ENCODE peak calls at places on chromosomes 1 and 21, in seven cellular contexts. A is NCI-H1694; Y is activated CD8-positive, alpha-beta T cell treated with anti-CD3 and anti-CD28 coated beads, Interleukin-2, amount 10 ng/mL, durations not matched to agents 7 days and 5 days; K is putamen; C is GM23338; T is SJSA1; U is activated CD4-positive, alpha-beta T cell treated with anti-CD3 and anti-CD28 coated beads for 4 hours. Z is an unnamed sample.

GRCh38 chr1:99507906-99508732 is 137.8 kb upstream of the PALMD start:
- DNase-seq in C (no peak), T (no peak), A (no peak), K (no peak), U (no peak), Y (no peak), Z (no peak)

GRCh38 chr1:5637171-5637570 is 355.1 kb downstream of the NPHP4 start:
- DNase-seq in A (peak; percentile 54), Y (peak; percentile 38), T (peak; percentile 16), K (no peak), C (no peak), U (peak; percentile 9), Z (no peak)

GRCh38 chr1:20302093-20302471 is 11.4 kb downstream of the VWA5B1 start:
- DNase-seq in T (peak; percentile 82), A (no peak), Y (no peak), K (no peak), C (no peak), U (no peak), Z (no peak)

GRCh38 chr1:174159253-174160108 is at the start of gene RABGAP1L:
- DNase-seq in U (peak; percentile 93), Y (peak; percentile 95), T (peak; percentile 95), K (peak; percentile 95), A (peak; percentile 87), C (peak; percentile 96), Z (peak; percentile 93)

GRCh38 chr21:39696196-39696595 is 48.8 kb upstream of the IGSF5 start:
- DNase-seq in C (no peak), A (no peak), T (no peak), U (no peak), K (no peak), Y (no peak), Z (no peak)

GRCh38 chr1:230157409-230158390 is 90.7 kb downstream of the GALNT2 start:
- DNase-seq in K (no peak), C (no peak), T (no peak), Y (no peak), U (no peak), A (no peak), Z (no peak)

GRCh38 chr1:240423525-240423924 is 188.4 kb downstream of the GREM2 start:
- DNase-seq in Y (no peak), K (no peak), T (no peak), A (no peak), U (no peak), C (no peak), Z (no peak)

GRCh38 chr1:181383695-181384094 is 99.6 kb upstream of the CACNA1E start:
- DNase-seq in Y (no peak), U (no peak), T (no peak), A (no peak), C (no peak), K (no peak), Z (no peak)

GRCh38 chr1:173481195-173481772 is 4.1 kb downstream of the PRDX6 start:
- DNase-seq in Y (no peak), T (no peak), K (no peak), A (no peak), U (no peak), C (no peak), Z (no peak)

GRCh38 chr1:228867093-228867950 is 132.0 kb downstream of the RHOU start:
- DNase-seq in Y (no peak), K (no peak), A (peak; percentile 36), T (peak; percentile 80), C (no peak), U (no peak), Z (no peak)

GRCh38 chr1:183291216-183291762 is 105.2 kb downstream of the LAMC2 start:
- DNase-seq in U (no peak), C (no peak), A (no peak), T (no peak), Y (no peak), K (no peak), Z (no peak)

GRCh38 chr1:182206628-182207239 is 145.2 kb upstream of the ZNF648 start:
- DNase-seq in C (no peak), A (no peak), U (no peak), Y (no peak), K (no peak), T (no peak), Z (no peak)

GRCh38 chr1:66434096-66434495 is 99.9 kb upstream of the SGIP1 start:
- DNase-seq in Y (no peak), K (no peak), C (no peak), U (no peak), A (no peak), T (no peak), Z (no peak)

GRCh38 chr1:120176092-120176855 is at the start of gene SEC22B:
- DNase-seq in K (peak; percentile 92), A (peak; percentile 94), U (peak; percentile 84), C (peak; percentile 97), Y (peak; percentile 95), T (peak; percentile 88), Z (peak; percentile 85)

GRCh38 chr1:33683913-33684312 is 180.0 kb upstream of the HMGB4 start:
- DNase-seq in C (no peak), T (no peak), U (no peak), Y (no peak), K (peak; percentile 26), A (no peak), Z (peak; percentile 21)

GRCh38 chr1:100122177-100122576 is 10.6 kb downstream of the SASS6 start:
- DNase-seq in U (no peak), A (no peak), Y (no peak), T (no peak), K (no peak), C (no peak), Z (no peak)

GRCh38 chr1:116020668-116021272 is 44.5 kb downstream of the SLC22A15 start:
- DNase-seq in U (peak; percentile 27), C (peak; percentile 95), Y (peak; percentile 67), T (peak; percentile 59), A (peak; percentile 85), K (peak; percentile 75), Z (peak; percentile 82)

GRCh38 chr1:220521755-220522154 is 6.2 kb upstream of the MARK1 start:
- DNase-seq in C (no peak), A (no peak), Y (no peak), T (no peak), K (no peak), U (no peak), Z (no peak)

GRCh38 chr1:164137273-164137947 is 421.6 kb upstream of the PBX1 start:
- DNase-seq in T (no peak), C (no peak), K (no peak), A (no peak), U (no peak), Y (no peak), Z (no peak)

GRCh38 chr1:115325876-115326275 is 12.2 kb downstream of the NGF start:
- DNase-seq in A (no peak), U (no peak), T (no peak), K (no peak), Y (no peak), C (no peak), Z (no peak)

GRCh38 chr1:31397360-31398095 is 15.5 kb upstream of the SERINC2 start:
- DNase-seq in K (no peak), C (no peak), T (peak; percentile 90), A (no peak), U (no peak), Y (no peak), Z (no peak)

GRCh38 chr1:94602802-94603625 is 61.5 kb upstream of the F3 start:
- DNase-seq in Y (no peak), T (no peak), K (no peak), A (no peak), U (no peak), C (no peak), Z (no peak)

GRCh38 chr1:44632511-44633072 is 41.7 kb downstream of the TMEM53 start:
- DNase-seq in T (no peak), U (no peak), C (peak; percentile 37), K (no peak), A (no peak), Y (no peak), Z (peak; percentile 53)

GRCh38 chr1:110260194-110260593 is 50.1 kb downstream of the KCNC4 start:
- DNase-seq in T (no peak), U (no peak), A (no peak), C (no peak), Y (no peak), K (no peak), Z (no peak)

GRCh38 chr1:111441573-111442192 is 7.4 kb downstream of the WDR77 start:
- DNase-seq in Y (peak; percentile 78), T (no peak), K (peak; percentile 10), U (peak; percentile 70), A (no peak), C (peak; percentile 82), Z (peak; percentile 61)

GRCh38 chr1:53330819-53331218 is 2.9 kb upstream of the LRP8 start:
- DNase-seq in C (no peak), T (peak; percentile 50), Y (no peak), A (no peak), U (no peak), K (no peak), Z (no peak)